ENCODE peak calls at places on chromosome 16, in five cellular contexts. One of them, this sample, is unnamed.

GRCh38 chr16:85863384-85863774 is 35.6 kb upstream of the IRF8 start:
- DNase-seq in HFF-Myc: no peak
- DNase-seq in MCF 10A: no peak
- DNase-seq in breast epithelium: no peak
- DNase-seq in endothelial cell: no peak
- DNase-seq in this sample: no peak

GRCh38 chr16:4506450-4506849 is 30.3 kb downstream of the HMOX2 start:
- DNase-seq in endothelial cell: peak; percentile 44
- DNase-seq in MCF 10A: peak; percentile 74
- DNase-seq in HFF-Myc: peak; percentile 65
- DNase-seq in breast epithelium: peak; percentile 48
- DNase-seq in this sample: no peak

GRCh38 chr16:88459366-88460055 is 6.4 kb downstream of the ZFPM1 start:
- DNase-seq in MCF 10A: no peak
- DNase-seq in breast epithelium: no peak
- DNase-seq in HFF-Myc: no peak
- DNase-seq in endothelial cell: no peak
- DNase-seq in this sample: no peak

GRCh38 chr16:50520451-50521245 is 27.5 kb upstream of the NKD1 start:
- DNase-seq in endothelial cell: no peak
- DNase-seq in MCF 10A: no peak
- DNase-seq in breast epithelium: peak; percentile 1
- DNase-seq in HFF-Myc: no peak
- DNase-seq in this sample: no peak

GRCh38 chr16:12551530-12551929 is 252.2 kb downstream of the CPPED1 start:
- DNase-seq in breast epithelium: no peak
- DNase-seq in MCF 10A: no peak
- DNase-seq in HFF-Myc: no peak
- DNase-seq in endothelial cell: no peak
- DNase-seq in this sample: no peak

GRCh38 chr16:52068447-52069074 is 478.4 kb downstream of the TOX3 start:
- DNase-seq in breast epithelium: no peak
- DNase-seq in HFF-Myc: no peak
- DNase-seq in endothelial cell: peak; percentile 42
- DNase-seq in MCF 10A: peak; percentile 31
- DNase-seq in this sample: no peak

GRCh38 chr16:89055894-89056555 is 37.6 kb upstream of the ACSF3 start:
- DNase-seq in MCF 10A: no peak
- DNase-seq in breast epithelium: no peak
- DNase-seq in endothelial cell: no peak
- DNase-seq in HFF-Myc: no peak
- DNase-seq in this sample: no peak

GRCh38 chr16:68417711-68418301 is 30.5 kb downstream of the SMPD3 start:
- DNase-seq in HFF-Myc: no peak
- DNase-seq in MCF 10A: peak; percentile 79
- DNase-seq in endothelial cell: no peak
- DNase-seq in breast epithelium: peak; percentile 63
- DNase-seq in this sample: no peak

GRCh38 chr16:15644306-15644961 is 1.5 kb upstream of the MARF1 start:
- DNase-seq in HFF-Myc: peak; percentile 67
- DNase-seq in breast epithelium: peak; percentile 64
- DNase-seq in endothelial cell: no peak
- DNase-seq in MCF 10A: peak; percentile 87
- DNase-seq in this sample: no peak
- TF ChIP-seq CTCF in HFF-Myc: no peak
- TF ChIP-seq CTCF in breast epithelium: no peak
- TF ChIP-seq CTCF in endothelial cell: no peak
- TF ChIP-seq CTCF in MCF 10A: no peak
- TF ChIP-seq CTCF in this sample: no peak

GRCh38 chr16:56775162-56775561 is 45.2 kb downstream of the NUP93 start:
- DNase-seq in endothelial cell: no peak
- DNase-seq in HFF-Myc: no peak
- DNase-seq in breast epithelium: no peak
- DNase-seq in MCF 10A: no peak
- DNase-seq in this sample: no peak

GRCh38 chr16:56776562-56776961 is 46.6 kb downstream of the NUP93 start:
- DNase-seq in HFF-Myc: peak; percentile 6
- DNase-seq in endothelial cell: no peak
- DNase-seq in MCF 10A: peak; percentile 77
- DNase-seq in breast epithelium: peak; percentile 26
- DNase-seq in this sample: no peak

GRCh38 chr16:56780646-56781045 is 50.7 kb downstream of the NUP93 start:
- DNase-seq in MCF 10A: no peak
- DNase-seq in HFF-Myc: no peak
- DNase-seq in endothelial cell: no peak
- DNase-seq in breast epithelium: no peak
- DNase-seq in this sample: no peak

GRCh38 chr16:56779956-56780355 is 50.0 kb downstream of the NUP93 start:
- DNase-seq in breast epithelium: no peak
- DNase-seq in HFF-Myc: no peak
- DNase-seq in MCF 10A: no peak
- DNase-seq in endothelial cell: no peak
- DNase-seq in this sample: no peak

DNA sequence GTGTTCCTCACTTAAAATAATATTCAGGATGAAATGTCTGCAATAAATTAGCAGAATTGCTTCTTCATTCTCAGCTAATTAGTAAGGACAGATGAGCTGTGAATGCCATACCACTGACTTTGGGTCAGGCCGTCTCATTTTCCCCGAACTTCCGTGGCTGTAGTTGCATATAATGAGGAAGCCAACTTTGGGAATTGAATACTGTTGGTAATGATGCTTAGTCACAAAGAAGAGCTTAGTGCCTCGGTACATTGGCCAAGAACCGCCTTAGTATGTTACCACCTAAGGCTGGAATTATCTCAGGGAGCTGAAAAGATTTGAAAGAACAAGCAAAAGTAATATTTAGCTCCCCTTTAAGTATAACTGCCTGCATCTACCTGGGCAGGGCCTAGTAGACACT is 47.6 kb downstream of the NUP93 start:
- DNase-seq in endothelial cell: no peak
- DNase-seq in MCF 10A: no peak
- DNase-seq in breast epithelium: no peak
- DNase-seq in HFF-Myc: no peak
- DNase-seq in this sample: no peak
- TF ChIP-seq CTCF in endothelial cell: no peak
- TF ChIP-seq CTCF in MCF 10A: no peak
- TF ChIP-seq CTCF in breast epithelium: no peak
- TF ChIP-seq CTCF in HFF-Myc: no peak
- TF ChIP-seq CTCF in this sample: no peak

GRCh38 chr16:30418350-30419181 is 11.2 kb downstream of the ZNF771 start:
- DNase-seq in breast epithelium: no peak
- DNase-seq in MCF 10A: no peak
- DNase-seq in HFF-Myc: no peak
- DNase-seq in endothelial cell: no peak
- DNase-seq in this sample: no peak
- TF ChIP-seq CTCF in breast epithelium: no peak
- TF ChIP-seq CTCF in MCF 10A: no peak
- TF ChIP-seq CTCF in HFF-Myc: no peak
- TF ChIP-seq CTCF in endothelial cell: no peak
- TF ChIP-seq CTCF in this sample: no peak

GRCh38 chr16:58049697-58050185 is 24.2 kb downstream of the MMP15 start:
- DNase-seq in endothelial cell: no peak
- DNase-seq in breast epithelium: no peak
- DNase-seq in HFF-Myc: no peak
- DNase-seq in MCF 10A: no peak
- DNase-seq in this sample: no peak
- TF ChIP-seq CTCF in endothelial cell: no peak
- TF ChIP-seq CTCF in breast epithelium: no peak
- TF ChIP-seq CTCF in HFF-Myc: no peak
- TF ChIP-seq CTCF in MCF 10A: no peak
- TF ChIP-seq CTCF in this sample: no peak

DNA sequence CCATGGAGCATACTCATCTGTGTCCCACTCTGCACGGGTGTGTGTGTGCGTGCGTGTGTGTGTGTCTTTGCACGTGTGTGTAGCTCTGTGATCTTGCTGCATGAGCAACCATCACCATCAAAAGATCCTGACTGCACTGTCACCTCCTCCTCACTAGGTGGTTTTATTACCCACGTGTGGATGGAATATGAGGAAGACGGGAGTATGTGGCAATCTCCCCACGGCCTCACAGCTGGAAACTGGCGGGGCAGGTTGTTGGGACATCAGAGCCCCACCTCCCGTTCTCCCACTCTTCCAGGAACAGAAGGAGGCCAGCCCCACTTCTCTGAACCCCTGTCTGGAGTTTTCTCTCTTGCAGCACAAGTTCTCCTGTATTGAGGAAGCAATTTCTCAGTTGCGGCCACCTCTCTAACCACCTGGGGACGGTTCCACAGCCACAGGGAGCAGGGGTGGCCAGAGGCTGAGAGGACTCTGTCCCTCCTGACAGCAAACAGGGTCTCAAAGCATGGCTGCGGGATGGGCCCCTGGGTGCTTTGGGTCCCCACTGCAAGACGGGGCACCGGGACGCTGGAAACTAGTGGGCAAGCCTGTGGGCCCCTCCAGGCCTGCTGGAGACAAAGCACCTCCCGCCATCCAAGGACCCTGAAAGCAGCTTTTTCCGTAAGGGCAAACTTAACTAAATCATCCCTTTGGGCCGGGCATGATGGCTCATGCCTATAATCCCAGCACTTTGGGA is 27.9 kb upstream of the ATP2C2 start:
- DNase-seq in breast epithelium: peak; percentile 68
- DNase-seq in HFF-Myc: no peak
- DNase-seq in MCF 10A: peak; percentile 46
- DNase-seq in endothelial cell: no peak
- DNase-seq in this sample: no peak
- TF ChIP-seq CTCF in breast epithelium: no peak
- TF ChIP-seq CTCF in HFF-Myc: no peak
- TF ChIP-seq CTCF in MCF 10A: no peak
- TF ChIP-seq CTCF in endothelial cell: no peak
- TF ChIP-seq CTCF in this sample: no peak

DNA sequence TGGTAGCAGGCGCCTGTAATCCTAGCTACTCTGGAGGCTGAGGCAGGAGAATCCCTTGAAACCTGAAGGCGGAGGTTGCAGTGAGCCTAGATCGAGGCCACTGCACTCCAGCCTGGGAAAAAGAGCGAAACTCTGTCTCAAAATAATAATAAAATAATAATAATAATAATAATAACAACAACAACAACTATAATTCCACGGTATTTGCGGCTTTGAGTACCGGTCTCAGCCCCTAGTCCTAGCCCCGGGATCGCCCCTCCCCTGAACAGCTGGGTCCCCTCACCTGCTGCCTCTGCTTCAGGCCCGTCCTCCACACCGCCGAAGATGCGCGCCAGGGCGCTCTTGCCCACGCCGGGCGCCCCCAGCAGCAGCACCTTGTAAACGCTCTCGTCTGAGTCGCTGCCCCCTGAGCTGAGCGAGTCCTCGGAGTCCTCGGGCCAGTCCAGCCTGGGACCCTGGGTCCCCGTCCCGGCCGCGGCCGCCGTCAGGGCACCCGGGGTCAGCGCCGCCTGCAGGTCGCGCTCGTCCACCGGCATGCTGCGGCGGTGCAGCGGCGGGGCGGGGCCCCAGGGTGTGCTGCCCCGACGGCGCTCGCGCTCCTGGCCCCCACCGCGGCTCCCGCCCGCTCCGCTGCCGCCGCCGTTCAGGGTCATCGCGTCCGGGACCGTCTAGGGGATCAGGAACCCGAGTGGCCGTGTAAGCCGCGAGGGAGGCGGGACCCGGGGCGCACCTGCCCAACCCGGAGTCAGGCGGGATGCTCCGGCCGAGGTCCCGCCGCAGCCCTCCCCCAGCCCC is 611 bp downstream of the RRAD start:
- DNase-seq in endothelial cell: peak; percentile 69
- DNase-seq in HFF-Myc: no peak
- DNase-seq in MCF 10A: no peak
- DNase-seq in breast epithelium: no peak
- DNase-seq in this sample: no peak
- TF ChIP-seq CTCF in endothelial cell: peak; percentile 49
- TF ChIP-seq CTCF in HFF-Myc: no peak
- TF ChIP-seq CTCF in MCF 10A: no peak
- TF ChIP-seq CTCF in breast epithelium: no peak
- TF ChIP-seq CTCF in this sample: no peak

DNA sequence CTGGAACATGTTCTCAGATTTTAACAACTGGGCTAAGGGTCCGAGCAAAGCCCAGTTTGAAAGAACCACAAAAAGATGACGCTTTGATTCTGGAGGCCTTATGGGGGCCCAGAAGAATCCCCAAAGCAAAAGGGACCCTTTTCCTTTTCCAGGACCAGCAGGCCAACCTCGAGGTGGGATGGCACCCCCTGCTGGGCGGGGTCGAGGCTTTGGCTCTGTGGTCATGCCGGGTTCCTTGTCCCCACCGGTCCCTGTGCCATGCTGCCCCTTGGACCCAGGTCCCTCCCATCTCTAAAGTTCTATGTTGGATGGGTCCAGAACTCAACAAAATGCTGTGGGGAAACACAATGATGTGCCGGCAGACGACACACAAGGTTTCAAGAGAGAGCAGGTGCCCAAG is 30.9 kb downstream of the TMEM204 start:
- DNase-seq in MCF 10A: no peak
- DNase-seq in breast epithelium: no peak
- DNase-seq in endothelial cell: peak; percentile 54
- DNase-seq in HFF-Myc: no peak
- DNase-seq in this sample: no peak
- TF ChIP-seq CTCF in MCF 10A: no peak
- TF ChIP-seq CTCF in breast epithelium: no peak
- TF ChIP-seq CTCF in endothelial cell: peak; percentile 34
- TF ChIP-seq CTCF in HFF-Myc: peak; percentile 47
- TF ChIP-seq CTCF in this sample: no peak

DNA sequence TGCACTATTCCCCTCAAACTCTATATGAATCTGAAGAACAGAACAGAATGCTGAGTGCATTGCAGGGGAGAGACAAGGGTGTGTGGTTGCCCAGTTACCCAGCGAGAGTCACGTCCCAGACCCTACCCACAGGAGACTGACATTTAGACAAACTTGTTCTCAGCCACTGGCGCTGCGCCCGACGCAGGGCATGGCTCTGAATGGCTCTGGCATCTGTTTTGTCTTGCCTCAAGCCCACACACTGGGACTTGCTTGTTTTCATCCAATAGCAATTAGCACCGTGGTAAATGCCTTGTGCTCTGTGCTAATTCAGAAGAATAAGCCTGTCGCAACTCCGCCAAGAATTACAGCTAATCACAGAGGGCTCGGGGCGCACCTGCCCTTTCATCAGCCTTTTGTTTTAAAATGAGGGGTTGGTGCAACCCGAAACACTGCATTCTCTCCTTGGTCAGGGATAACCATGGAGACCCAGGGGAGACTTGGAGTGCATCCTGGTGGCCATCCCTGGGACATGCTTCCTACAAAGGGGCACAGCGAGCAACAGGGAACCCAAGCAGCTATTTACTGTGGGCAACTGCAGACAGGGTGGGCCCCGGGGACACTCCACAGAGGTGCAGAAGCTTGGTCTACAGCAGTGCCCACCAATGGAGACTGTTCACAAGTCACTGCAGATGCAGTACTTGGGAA is 220.5 kb upstream of the ZFHX3 start:
- DNase-seq in HFF-Myc: no peak
- DNase-seq in endothelial cell: peak; percentile 11
- DNase-seq in MCF 10A: peak; percentile 16
- DNase-seq in breast epithelium: no peak
- DNase-seq in this sample: no peak
- TF ChIP-seq CTCF in HFF-Myc: peak; percentile 36
- TF ChIP-seq CTCF in endothelial cell: no peak
- TF ChIP-seq CTCF in MCF 10A: no peak
- TF ChIP-seq CTCF in breast epithelium: no peak
- TF ChIP-seq CTCF in this sample: no peak

This sample was measured in omental fat pad.